ENCODE peak calls at places on chromosome 5, in five cellular contexts. C is A549, D is cardiac muscle cell, J is left ventricle myocardium inferior, Z is body of pancreas. V is an unnamed sample.

GRCh38 chr5:61386062-61386800 is 54.2 kb downstream of the ZSWIM6 start:
- DNase-seq in C (no peak), D (no peak), J (no peak), Z (no peak), V (no peak)

GRCh38 chr5:104967806-104968205 is 1405.2 kb upstream of the NUDT12 start:
- DNase-seq in J (no peak), Z (no peak), D (no peak), C (no peak), V (no peak)

GRCh38 chr5:170693701-170694100 is 89.8 kb upstream of the GABRP start:
- DNase-seq in D (no peak), Z (no peak), C (no peak), J (no peak), V (no peak)

GRCh38 chr5:170327168-170327567 is 29.6 kb upstream of the LCP2 start:
- DNase-seq in C (no peak), Z (no peak), D (no peak), J (no peak), V (no peak)

GRCh38 chr5:107771926-107772325 is 101.2 kb upstream of the EFNA5 start:
- DNase-seq in C (no peak), Z (no peak), J (no peak), D (no peak), V (no peak)

GRCh38 chr5:7348168-7348802 is 47.7 kb upstream of the ADCY2 start:
- DNase-seq in D (no peak), C (no peak), J (no peak), Z (no peak), V (no peak)

GRCh38 chr5:173228107-173228506 is 6.9 kb downstream of the NKX2-5 start:
- DNase-seq in Z (no peak), D (no peak), C (no peak), J (no peak), V (no peak)

GRCh38 chr5:17944046-17944445 is 309.8 kb downstream of the TAF11L14 start:
- DNase-seq in D (no peak), Z (no peak), J (no peak), C (no peak), V (no peak)

GRCh38 chr5:850511-851006 is at the start of gene ZDHHC11:
- DNase-seq in Z (peak), D (no peak), J (peak), C (no peak), V (no peak)

GRCh38 chr5:122775713-122776084 is 819 bp downstream of the SNX2 start:
- DNase-seq in C (peak), D (peak), J (no peak), Z (no peak), V (no peak)

GRCh38 chr5:123209163-123210013 is 120.3 kb downstream of the PRDM6 start:
- DNase-seq in C (peak), Z (no peak), J (no peak), D (peak), V (no peak)

GRCh38 chr5:168651654-168652053 is 72.5 kb upstream of the PANK3 start:
- DNase-seq in C (peak), J (no peak), Z (no peak), D (peak), V (no peak)

GRCh38 chr5:115776989-115777388 is 39.5 kb downstream of the CDO1 start:
- DNase-seq in D (no peak), J (no peak), Z (no peak), C (no peak), V (no peak)

GRCh38 chr5:58201922-58202648 is 257.8 kb downstream of the PLK2 start:
- DNase-seq in J (no peak), D (no peak), C (no peak), Z (no peak), V (no peak)

GRCh38 chr5:38289457-38289856 is 31.1 kb downstream of the EGFLAM start:
- DNase-seq in C (no peak), D (no peak), Z (no peak), J (no peak), V (no peak)

GRCh38 chr5:34913072-34913471 is 2.2 kb downstream of the RAD1 start:
- DNase-seq in C (no peak), Z (no peak), J (no peak), D (no peak), V (no peak)

GRCh38 chr5:145990077-145990653 is 53.8 kb downstream of the SH3RF2 start:
- DNase-seq in D (no peak), Z (no peak), J (no peak), C (no peak), V (no peak)

GRCh38 chr5:134541736-134542376 is 16.4 kb downstream of the JADE2 start:
- DNase-seq in D (peak), J (peak), C (no peak), Z (peak), V (no peak)

GRCh38 chr5:122864400-122864799 is 19.0 kb downstream of the SNX24 start:
- DNase-seq in J (no peak), D (no peak), Z (no peak), C (no peak), V (no peak)

GRCh38 chr5:132749506-132749905 is 2.3 kb downstream of the CCNI2 start:
- DNase-seq in C (no peak), Z (no peak), D (no peak), J (no peak), V (no peak)

GRCh38 chr5:54329731-54330709 is 19.6 kb upstream of the ARL15 start:
- DNase-seq in D (peak), Z (peak), J (no peak), C (peak), V (no peak)

GRCh38 chr5:102771435-102771834 is 16.3 kb downstream of the PAM start:
- DNase-seq in C (no peak), Z (no peak), D (peak), J (no peak), V (no peak)

GRCh38 chr5:1011226-1011631 is 2.6 kb downstream of the NKD2 start:
- DNase-seq in Z (peak), J (peak), D (peak), C (peak), V (no peak)

GRCh38 chr5:108382784-108383358 is 973 bp upstream of the FBXL17 start:
- DNase-seq in J (no peak), C (no peak), Z (no peak), D (peak), V (no peak)

GRCh38 chr5:95076395-95077165 is 208.3 kb downstream of the MCTP1 start:
- DNase-seq in D (no peak), Z (no peak), J (no peak), C (no peak), V (no peak)

GRCh38 chr5:117568622-117569021 is 994.0 kb upstream of the SEMA6A start:
- DNase-seq in C (no peak), J (no peak), Z (no peak), D (no peak), V (no peak)

GRCh38 chr5:129460121-129460950 is at the start of gene ADAMTS19:
- DNase-seq in C (peak), J (peak), Z (peak), D (peak), V (no peak)

GRCh38 chr5:27682600-27682999 is 644.2 kb upstream of the CDH9 start:
- DNase-seq in J (no peak), C (peak), D (peak), Z (no peak), V (no peak)

GRCh38 chr5:172156541-172156994 is 31.5 kb downstream of the STK10 start:
- DNase-seq in Z (peak), J (peak), D (peak), C (no peak), V (no peak)

GRCh38 chr5:168424506-168425298 is 61.6 kb upstream of the RARS1 start:
- DNase-seq in Z (no peak), D (peak), C (peak), J (no peak), V (no peak)

GRCh38 chr5:132044207-132044606 is 16.2 kb upstream of the IL3 start:
- DNase-seq in J (no peak), Z (no peak), D (no peak), C (no peak), V (no peak)

GRCh38 chr5:76808142-76808691 is 10.6 kb upstream of the F2RL1 start:
- DNase-seq in J (no peak), C (no peak), D (no peak), Z (no peak), V (no peak)

GRCh38 chr5:74135033-74135432 is 505.5 kb downstream of the ENC1 start:
- DNase-seq in Z (no peak), D (no peak), C (no peak), J (no peak), V (no peak)

GRCh38 chr5:108136493-108136892 is 245.4 kb downstream of the FBXL17 start:
- DNase-seq in D (no peak), C (no peak), J (no peak), Z (no peak), V (no peak)

GRCh38 chr5:140258016-140258415 is 44.9 kb downstream of the PFDN1 start:
- DNase-seq in C (no peak), D (no peak), J (no peak), Z (no peak), V (no peak)

GRCh38 chr5:7363067-7363677 is 32.8 kb upstream of the ADCY2 start:
- DNase-seq in D (no peak), Z (no peak), C (no peak), J (no peak), V (no peak)

GRCh38 chr5:64417390-64417789 is 88.4 kb upstream of the RGS7BP start:
- DNase-seq in Z (no peak), D (no peak), J (no peak), C (peak), V (no peak)

GRCh38 chr5:42944989-42945388 is 95.1 kb downstream of the ANXA2R start:
- DNase-seq in Z (no peak), C (peak), J (no peak), D (peak), V (no peak)

GRCh38 chr5:73692166-73692640 is 66.2 kb downstream of the ARHGEF28 start:
- DNase-seq in Z (no peak), D (peak), C (no peak), J (no peak), V (no peak)

DNA sequence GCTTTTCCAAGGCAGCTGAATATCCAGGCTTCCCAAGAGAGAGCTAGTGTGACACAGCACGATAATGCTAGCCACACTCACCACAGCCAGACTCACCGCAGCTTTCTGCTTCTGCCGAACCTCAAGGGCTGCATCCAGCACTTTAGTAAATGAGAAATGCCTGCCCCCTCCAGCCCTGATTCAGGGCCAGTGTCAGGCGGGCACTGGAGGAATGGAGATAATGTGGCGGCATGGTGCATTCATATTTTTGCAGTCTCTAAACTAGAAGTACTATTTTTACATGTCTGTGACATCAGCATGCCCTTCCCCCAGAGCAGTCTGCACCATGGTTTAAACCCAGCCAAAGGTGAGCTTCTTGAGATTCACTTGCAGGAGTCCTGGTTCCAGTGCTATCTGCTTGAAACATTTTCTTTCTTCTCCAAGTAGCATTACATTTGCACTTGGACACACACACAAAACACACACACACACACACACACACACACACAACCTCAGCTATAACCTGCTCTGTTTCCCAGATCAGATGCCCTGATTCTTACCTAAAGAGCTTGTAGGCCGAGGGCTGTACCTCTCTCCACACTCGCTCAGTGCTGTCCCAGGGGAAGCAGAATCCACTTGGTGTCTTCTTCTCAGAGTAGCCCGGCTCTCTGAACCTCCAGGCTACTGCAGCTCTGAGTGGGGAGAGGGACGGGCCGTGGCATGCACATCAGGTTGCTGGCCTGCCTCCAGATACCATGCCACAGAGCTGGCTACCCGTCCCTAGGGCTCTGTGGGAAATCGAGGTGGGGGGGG is at the start of gene FGF1:
- DNase-seq in C (no peak), J (peak), D (peak), Z (peak), V (peak)
- H3K4me3 ChIP-seq in C (no peak), J (peak), D (no peak), Z (no peak), V (peak)

GRCh38 chr5:52802272-52803011 is 14.7 kb downstream of the ITGA1 start:
- DNase-seq in Z (no peak), J (no peak), C (no peak), D (no peak), V (no peak)
- H3K27ac ChIP-seq in Z (no peak), J (peak), C (no peak), D (no peak), V (peak)

GRCh38 chr5:51376504-51376903 is 6.7 kb upstream of the ISL1 start:
- DNase-seq in J (no peak), Z (no peak), D (no peak), C (no peak), V (no peak)

GRCh38 chr5:51378778-51379652 is 4.2 kb upstream of the ISL1 start:
- DNase-seq in Z (no peak), D (no peak), J (no peak), C (no peak), V (no peak)

GRCh38 chr5:51377151-51378060 is 5.8 kb upstream of the ISL1 start:
- DNase-seq in C (no peak), J (no peak), Z (no peak), D (no peak), V (no peak)

GRCh38 chr5:51378061-51378409 is 5.2 kb upstream of the ISL1 start:
- DNase-seq in D (no peak), Z (no peak), J (no peak), C (no peak), V (no peak)

GRCh38 chr5:51378415-51378777 is 4.9 kb upstream of the ISL1 start:
- DNase-seq in C (no peak), J (no peak), D (no peak), Z (no peak), V (no peak)
- H3K4me3 ChIP-seq in C (no peak), J (peak), D (peak), Z (no peak), V (peak)

DNA sequence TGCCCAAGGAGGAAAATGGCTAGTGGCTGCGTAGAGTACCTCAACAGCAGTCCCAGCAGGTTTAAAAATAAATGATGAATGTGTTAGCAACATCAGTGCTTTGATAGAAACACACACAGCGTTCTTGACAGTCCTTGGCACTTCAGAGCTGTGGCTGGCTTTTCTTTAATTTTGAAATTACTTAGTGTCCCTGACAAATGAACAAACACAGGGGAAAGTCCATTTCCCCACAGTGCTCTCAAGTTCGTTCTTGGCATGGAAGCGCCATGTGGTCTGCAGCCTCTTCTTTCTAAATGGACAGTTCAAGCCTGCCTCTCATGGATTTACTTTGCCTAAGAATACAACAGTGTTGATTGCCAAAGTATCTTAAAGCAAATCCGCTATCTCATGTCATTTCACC is 102.2 kb downstream of the ADAMTS12 start:
- DNase-seq in D (no peak), Z (no peak), C (no peak), J (no peak), V (no peak)
- H3K27ac ChIP-seq in D (no peak), Z (no peak), C (peak), J (peak), V (no peak)

DNA sequence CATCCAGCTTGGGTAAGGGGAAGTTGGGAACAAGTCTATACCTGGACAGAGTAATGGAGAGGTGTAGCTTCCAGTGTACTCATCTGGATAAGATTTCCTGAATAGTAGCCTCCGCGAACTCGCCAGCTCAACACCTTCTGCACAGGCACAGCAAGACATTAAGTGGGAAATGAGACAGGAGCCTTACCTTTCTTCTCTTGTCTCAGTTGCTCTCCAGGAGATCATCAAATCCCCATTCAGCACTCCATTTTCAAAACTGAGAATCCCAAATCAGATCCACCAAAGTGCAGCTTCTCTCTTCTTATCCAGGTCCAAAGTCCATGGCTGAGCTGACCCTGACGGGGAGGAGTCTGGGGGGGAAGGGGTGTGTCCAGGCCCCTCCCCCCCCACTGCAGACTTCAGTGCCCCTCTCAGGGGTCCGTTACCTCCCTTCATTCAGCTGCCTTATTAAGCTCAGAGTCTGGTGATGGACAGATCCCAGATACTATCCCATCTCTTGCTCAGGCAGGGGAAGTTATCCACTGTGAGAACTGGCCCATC is 5.9 kb upstream of the MGAT1 start:
- DNase-seq in Z (no peak), C (no peak), J (no peak), D (no peak), V (no peak)
- H3K4me3 ChIP-seq in Z (no peak), C (peak), J (peak), D (no peak), V (peak)